ENCODE peak calls at places on chromosome 13, in four cellular contexts. Z is Calu3, X is aorta, W is C1 segment of cervical spinal cord. S is an unnamed sample.

GRCh38 chr13:93249259-93249917 is 22.8 kb downstream of the GPC6 start:
- DNase-seq in W (no peak), X (no peak), Z (no peak), S (no peak)

GRCh38 chr13:75829874-75830273 is 193.7 kb downstream of the LMO7 start:
- DNase-seq in Z (no peak), X (no peak), W (no peak), S (no peak)

GRCh38 chr13:32838985-32839384 is 177.2 kb upstream of the KL start:
- DNase-seq in W (no peak), Z (no peak), X (no peak), S (peak)

GRCh38 chr13:33369073-33369472 is 83.5 kb upstream of the STARD13 start:
- DNase-seq in X (no peak), Z (no peak), W (no peak), S (no peak)

GRCh38 chr13:80083516-80084085 is 257.3 kb downstream of the SPRY2 start:
- DNase-seq in W (no peak), X (no peak), Z (no peak), S (no peak)

GRCh38 chr13:63741029-63741813 is 2325.6 kb upstream of the PCDH20 start:
- DNase-seq in X (no peak), Z (no peak), W (no peak), S (no peak)

GRCh38 chr13:102555914-102556553 is 40.8 kb upstream of the TPP2 start:
- DNase-seq in Z (no peak), X (no peak), W (no peak), S (peak)

GRCh38 chr13:94112731-94113130 is 366.8 kb downstream of the DCT start:
- DNase-seq in X (no peak), Z (no peak), W (no peak), S (no peak)

GRCh38 chr13:20525144-20525600 is 485 bp downstream of the CRYL1 start:
- DNase-seq in X (peak), Z (peak), W (peak), S (peak)

S was measured in NCI-H748 treated with DMSO at 0.1 percent for 48 hours.